ENCODE peak calls at places on chromosome 7, in four cellular contexts. V, F, K and G are unnamed samples.
A peak's percentile ranks its signal among the peaks of the same experiment; 100 is the strongest.

GRCh38 chr7:47225387-47226170 is 356.3 kb downstream of the TNS3 start:
- DNase-seq in F (no peak), K (no peak), V (peak; percentile 54), G (peak; percentile 53)

GRCh38 chr7:112888781-112889180 is 98.6 kb upstream of the TMEM168 start:
- DNase-seq in V (no peak), K (no peak), F (no peak), G (no peak)

GRCh38 chr7:80230327-80230726 is 95.7 kb downstream of the GNAI1 start:
- DNase-seq in V (peak; percentile 42), F (no peak), K (no peak), G (peak; percentile 17)

GRCh38 chr7:35251606-35252310 is 2.1 kb downstream of the TBX20 start:
- DNase-seq in V (peak; percentile 46), F (no peak), K (no peak), G (no peak)

GRCh38 chr7:107678110-107678753 is 17.6 kb downstream of the SLC26A4 start:
- DNase-seq in F (no peak), V (no peak), K (no peak), G (no peak)

GRCh38 chr7:128164061-128164954 is 76.8 kb upstream of the LEP start:
- DNase-seq in F (peak; percentile 83), V (peak; percentile 14), K (no peak), G (peak; percentile 77)

GRCh38 chr7:132490474-132490873 is 85.8 kb downstream of the PLXNA4 start:
- DNase-seq in K (no peak), V (no peak), F (no peak), G (no peak)

GRCh38 chr7:66869660-66870450 is 51.2 kb upstream of the TMEM248 start:
- DNase-seq in F (no peak), V (no peak), K (no peak), G (no peak)

GRCh38 chr7:55147101-55147500 is 128.3 kb downstream of the EGFR start:
- DNase-seq in F (no peak), V (no peak), K (no peak), G (no peak)

GRCh38 chr7:148720472-148720871 is 21.8 kb downstream of the CUL1 start:
- DNase-seq in V (peak; percentile 59), F (no peak), K (no peak), G (peak; percentile 21)

GRCh38 chr7:78605131-78605530 is 806.6 kb downstream of the PHTF2 start:
- DNase-seq in V (peak; percentile 4), K (no peak), F (no peak), G (peak; percentile 15)

GRCh38 chr7:39744620-39745019 is 121.2 kb downstream of the RALA start:
- DNase-seq in V (no peak), F (no peak), K (no peak), G (no peak)

GRCh38 chr7:28778781-28779180 is 179.3 kb downstream of the TRIL start:
- DNase-seq in K (no peak), V (peak; percentile 55), F (no peak), G (no peak)

GRCh38 chr7:73577627-73578341 is 595 bp downstream of the TBL2 start:
- DNase-seq in K (no peak), F (no peak), V (peak; percentile 28), G (peak; percentile 24)

GRCh38 chr7:73582664-73583202 is 4.4 kb upstream of the TBL2 start:
- DNase-seq in K (no peak), F (no peak), V (no peak), G (no peak)

GRCh38 chr7:73573791-73574190 is 4.6 kb downstream of the TBL2 start:
- DNase-seq in V (no peak), F (no peak), K (no peak), G (no peak)

GRCh38 chr7:73573276-73573675 is 5.1 kb downstream of the TBL2 start:
- DNase-seq in V (no peak), F (no peak), K (no peak), G (no peak)

GRCh38 chr7:73578342-73579124 is at the start of gene TBL2:
- DNase-seq in K (peak; percentile 100), V (peak; percentile 99), F (peak; percentile 97), G (peak; percentile 98)
- TF ChIP-seq CTCF in K (no peak), V (peak; percentile 26), F (peak; percentile 39), G (peak; percentile 18)

GRCh38 chr7:131107343-131108211 is 220.1 kb upstream of the MKLN1 start:
- DNase-seq in V (peak; percentile 93), K (peak; percentile 69), F (peak; percentile 87), G (peak; percentile 91)
- TF ChIP-seq CTCF in V (no peak), K (no peak), F (no peak), G (no peak)

DNA sequence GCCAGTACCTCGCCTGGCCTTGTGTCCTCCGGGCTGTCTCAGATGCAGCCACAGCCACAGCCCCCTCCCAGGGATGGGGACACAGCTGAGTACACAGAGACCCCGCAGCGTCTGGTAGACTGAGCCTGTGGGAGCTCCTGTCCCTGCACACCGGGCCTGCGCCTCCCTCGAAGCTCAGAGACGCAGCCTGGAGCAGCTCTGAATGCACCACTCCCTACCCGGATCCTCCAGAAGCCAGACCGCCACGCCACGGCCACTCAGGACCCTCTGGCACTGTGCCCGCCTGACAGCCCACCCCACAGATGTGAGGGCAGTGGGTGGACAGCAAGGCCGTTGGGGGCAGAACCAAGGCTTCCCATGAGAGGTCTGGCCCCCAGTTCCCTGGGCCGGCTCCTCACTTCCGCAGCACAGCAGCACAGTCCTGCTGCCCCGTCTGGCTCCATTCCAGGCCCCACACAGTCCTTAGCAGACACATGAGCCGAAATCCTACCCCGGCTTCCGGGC is 40.8 kb downstream of the PAPOLB start:
- DNase-seq in V (no peak), F (no peak), K (no peak), G (no peak)
- TF ChIP-seq CTCF in V (no peak), F (no peak), K (no peak), G (no peak)

GRCh38 chr7:36906448-36906847 is 182.2 kb upstream of the AOAH start:
- DNase-seq in F (no peak), V (no peak), K (no peak), G (no peak)
- TF ChIP-seq CTCF in F (no peak), V (no peak), K (no peak), G (no peak)